ENCODE peak calls at places on chromosomes 6 and 20, in six cellular contexts. One of them, this sample, is unnamed.

GRCh38 chr6:111730835-111731234 is 125.2 kb upstream of the TRAF3IP2 start:
- DNase-seq in stimulated activated CD4-positive, alpha-beta T cell treated with anti-CD3 and anti-CD28 coated beads, Interleukin-12 subunit alpha, Interleukin-12 subunit beta, amount 100 ng/mL, for 4 hours: no peak
- DNase-seq in cardiac fibroblast: no peak
- DNase-seq in neural progenitor cell: peak; percentile 63
- DNase-seq in cardiac septum: no peak
- DNase-seq in HTR-8/SVneo: no peak
- DNase-seq in this sample: no peak

GRCh38 chr6:162177733-162178132 is 549.8 kb downstream of the PRKN start:
- DNase-seq in stimulated activated CD4-positive, alpha-beta T cell treated with anti-CD3 and anti-CD28 coated beads, Interleukin-12 subunit alpha, Interleukin-12 subunit beta, amount 100 ng/mL, for 4 hours: no peak
- DNase-seq in cardiac fibroblast: no peak
- DNase-seq in neural progenitor cell: peak; percentile 15
- DNase-seq in cardiac septum: no peak
- DNase-seq in HTR-8/SVneo: peak; percentile 1
- DNase-seq in this sample: no peak

GRCh38 chr20:44650777-44651493 is 564 bp downstream of the ADA start:
- DNase-seq in stimulated activated CD4-positive, alpha-beta T cell treated with anti-CD3 and anti-CD28 coated beads, Interleukin-12 subunit alpha, Interleukin-12 subunit beta, amount 100 ng/mL, for 4 hours: peak; percentile 34
- DNase-seq in cardiac fibroblast: peak; percentile 30
- DNase-seq in neural progenitor cell: no peak
- DNase-seq in cardiac septum: no peak
- DNase-seq in HTR-8/SVneo: no peak
- DNase-seq in this sample: peak; percentile 16

GRCh38 chr6:55758156-55758942 is 117.0 kb downstream of the BMP5 start:
- DNase-seq in stimulated activated CD4-positive, alpha-beta T cell treated with anti-CD3 and anti-CD28 coated beads, Interleukin-12 subunit alpha, Interleukin-12 subunit beta, amount 100 ng/mL, for 4 hours: no peak
- DNase-seq in cardiac fibroblast: peak; percentile 94
- DNase-seq in neural progenitor cell: no peak
- DNase-seq in cardiac septum: no peak
- DNase-seq in HTR-8/SVneo: peak; percentile 13
- DNase-seq in this sample: no peak

GRCh38 chr6:89500486-89501020 is 67.6 kb downstream of the ANKRD6 start:
- DNase-seq in stimulated activated CD4-positive, alpha-beta T cell treated with anti-CD3 and anti-CD28 coated beads, Interleukin-12 subunit alpha, Interleukin-12 subunit beta, amount 100 ng/mL, for 4 hours: no peak
- DNase-seq in cardiac fibroblast: no peak
- DNase-seq in neural progenitor cell: peak; percentile 72
- DNase-seq in cardiac septum: no peak
- DNase-seq in HTR-8/SVneo: no peak
- DNase-seq in this sample: no peak

GRCh38 chr6:34671362-34671761 is 25.2 kb downstream of the ILRUN start:
- DNase-seq in stimulated activated CD4-positive, alpha-beta T cell treated with anti-CD3 and anti-CD28 coated beads, Interleukin-12 subunit alpha, Interleukin-12 subunit beta, amount 100 ng/mL, for 4 hours: no peak
- DNase-seq in cardiac fibroblast: peak; percentile 48
- DNase-seq in neural progenitor cell: no peak
- DNase-seq in cardiac septum: no peak
- DNase-seq in HTR-8/SVneo: no peak
- DNase-seq in this sample: no peak

GRCh38 chr6:10521104-10521808 is at the start of gene GCNT2:
- DNase-seq in stimulated activated CD4-positive, alpha-beta T cell treated with anti-CD3 and anti-CD28 coated beads, Interleukin-12 subunit alpha, Interleukin-12 subunit beta, amount 100 ng/mL, for 4 hours: no peak
- DNase-seq in cardiac fibroblast: no peak
- DNase-seq in neural progenitor cell: peak; percentile 73
- DNase-seq in cardiac septum: no peak
- DNase-seq in HTR-8/SVneo: peak; percentile 51
- DNase-seq in this sample: no peak

GRCh38 chr6:134529921-134530320 is 212.0 kb upstream of the SGK1 start:
- DNase-seq in stimulated activated CD4-positive, alpha-beta T cell treated with anti-CD3 and anti-CD28 coated beads, Interleukin-12 subunit alpha, Interleukin-12 subunit beta, amount 100 ng/mL, for 4 hours: no peak
- DNase-seq in cardiac fibroblast: peak; percentile 34
- DNase-seq in neural progenitor cell: no peak
- DNase-seq in cardiac septum: no peak
- DNase-seq in HTR-8/SVneo: peak; percentile 38
- DNase-seq in this sample: no peak

GRCh38 chr6:167574431-167575097 is 249.7 kb downstream of the TTLL2 start:
- DNase-seq in stimulated activated CD4-positive, alpha-beta T cell treated with anti-CD3 and anti-CD28 coated beads, Interleukin-12 subunit alpha, Interleukin-12 subunit beta, amount 100 ng/mL, for 4 hours: no peak
- DNase-seq in cardiac fibroblast: peak; percentile 3
- DNase-seq in neural progenitor cell: no peak
- DNase-seq in cardiac septum: peak; percentile 75
- DNase-seq in HTR-8/SVneo: no peak
- DNase-seq in this sample: no peak

GRCh38 chr20:542777-543368 is 717 bp downstream of the CSNK2A1 start:
- DNase-seq in stimulated activated CD4-positive, alpha-beta T cell treated with anti-CD3 and anti-CD28 coated beads, Interleukin-12 subunit alpha, Interleukin-12 subunit beta, amount 100 ng/mL, for 4 hours: peak; percentile 21
- DNase-seq in cardiac fibroblast: no peak
- DNase-seq in neural progenitor cell: peak; percentile 39
- DNase-seq in cardiac septum: no peak
- DNase-seq in HTR-8/SVneo: peak; percentile 37
- DNase-seq in this sample: no peak

GRCh38 chr6:12947191-12947795 is 230.7 kb downstream of the PHACTR1 start:
- DNase-seq in stimulated activated CD4-positive, alpha-beta T cell treated with anti-CD3 and anti-CD28 coated beads, Interleukin-12 subunit alpha, Interleukin-12 subunit beta, amount 100 ng/mL, for 4 hours: no peak
- DNase-seq in cardiac fibroblast: no peak
- DNase-seq in neural progenitor cell: no peak
- DNase-seq in cardiac septum: no peak
- DNase-seq in HTR-8/SVneo: no peak
- DNase-seq in this sample: no peak

GRCh38 chr6:4870821-4871494 is 94.8 kb downstream of the CDYL start:
- DNase-seq in stimulated activated CD4-positive, alpha-beta T cell treated with anti-CD3 and anti-CD28 coated beads, Interleukin-12 subunit alpha, Interleukin-12 subunit beta, amount 100 ng/mL, for 4 hours: no peak
- DNase-seq in cardiac fibroblast: peak; percentile 27
- DNase-seq in neural progenitor cell: no peak
- DNase-seq in cardiac septum: no peak
- DNase-seq in HTR-8/SVneo: no peak
- DNase-seq in this sample: no peak

GRCh38 chr6:24630861-24631505 is 15.0 kb downstream of the KIAA0319 start:
- DNase-seq in stimulated activated CD4-positive, alpha-beta T cell treated with anti-CD3 and anti-CD28 coated beads, Interleukin-12 subunit alpha, Interleukin-12 subunit beta, amount 100 ng/mL, for 4 hours: no peak
- DNase-seq in cardiac fibroblast: no peak
- DNase-seq in neural progenitor cell: peak; percentile 8
- DNase-seq in cardiac septum: no peak
- DNase-seq in HTR-8/SVneo: no peak
- DNase-seq in this sample: no peak

GRCh38 chr6:38801305-38801704 is 86.2 kb downstream of the DNAH8 start:
- DNase-seq in stimulated activated CD4-positive, alpha-beta T cell treated with anti-CD3 and anti-CD28 coated beads, Interleukin-12 subunit alpha, Interleukin-12 subunit beta, amount 100 ng/mL, for 4 hours: no peak
- DNase-seq in cardiac fibroblast: no peak
- DNase-seq in neural progenitor cell: no peak
- DNase-seq in cardiac septum: no peak
- DNase-seq in HTR-8/SVneo: no peak
- DNase-seq in this sample: no peak

GRCh38 chr6:130029163-130029562 is 10.8 kb downstream of the L3MBTL3 start:
- DNase-seq in stimulated activated CD4-positive, alpha-beta T cell treated with anti-CD3 and anti-CD28 coated beads, Interleukin-12 subunit alpha, Interleukin-12 subunit beta, amount 100 ng/mL, for 4 hours: no peak
- DNase-seq in cardiac fibroblast: no peak
- DNase-seq in neural progenitor cell: no peak
- DNase-seq in cardiac septum: no peak
- DNase-seq in HTR-8/SVneo: no peak
- DNase-seq in this sample: no peak

GRCh38 chr6:73943930-73944652 is 248.1 kb downstream of the CD109 start:
- DNase-seq in stimulated activated CD4-positive, alpha-beta T cell treated with anti-CD3 and anti-CD28 coated beads, Interleukin-12 subunit alpha, Interleukin-12 subunit beta, amount 100 ng/mL, for 4 hours: no peak
- DNase-seq in cardiac fibroblast: peak; percentile 5
- DNase-seq in neural progenitor cell: no peak
- DNase-seq in cardiac septum: no peak
- DNase-seq in HTR-8/SVneo: no peak
- DNase-seq in this sample: no peak